ENCODE peak calls at places on chromosomes 11 and 22, in six cellular contexts. One of them, this sample, is unnamed.
A peak's percentile ranks its signal among the peaks of the same experiment; 100 is the strongest.

GRCh38 chr22:36252754-36253522 is at the start of gene APOL1:
- DNase-seq in PC-3: no peak
- DNase-seq in GM23248: peak; percentile 77
- DNase-seq in MM.1S: peak; percentile 89
- DNase-seq in PC-9: peak; percentile 55
- DNase-seq in neural progenitor cell: no peak
- DNase-seq in this sample: no peak

GRCh38 chr11:85307381-85307780 is 319.8 kb downstream of the DLG2 start:
- DNase-seq in PC-3: peak; percentile 59
- DNase-seq in GM23248: peak; percentile 46
- DNase-seq in MM.1S: no peak
- DNase-seq in PC-9: no peak
- DNase-seq in neural progenitor cell: no peak
- DNase-seq in this sample: no peak

GRCh38 chr22:45120931-45121330 is 42.8 kb upstream of the NUP50 start:
- DNase-seq in PC-3: peak; percentile 74
- DNase-seq in GM23248: no peak
- DNase-seq in MM.1S: no peak
- DNase-seq in PC-9: no peak
- DNase-seq in neural progenitor cell: no peak
- DNase-seq in this sample: no peak

GRCh38 chr22:47631571-47632102 is 869.2 kb downstream of the TBC1D22A start:
- DNase-seq in PC-3: peak; percentile 91
- DNase-seq in GM23248: no peak
- DNase-seq in MM.1S: no peak
- DNase-seq in PC-9: peak; percentile 90
- DNase-seq in neural progenitor cell: no peak
- DNase-seq in this sample: no peak

GRCh38 chr11:35811783-35812182 is 132.1 kb upstream of the LDLRAD3 start:
- DNase-seq in PC-3: no peak
- DNase-seq in GM23248: no peak
- DNase-seq in MM.1S: no peak
- DNase-seq in PC-9: no peak
- DNase-seq in neural progenitor cell: no peak
- DNase-seq in this sample: no peak

GRCh38 chr22:49735411-49736311 is 92.0 kb downstream of the BRD1 start:
- DNase-seq in PC-3: peak; percentile 30
- DNase-seq in GM23248: peak; percentile 28
- DNase-seq in MM.1S: peak; percentile 46
- DNase-seq in PC-9: no peak
- DNase-seq in neural progenitor cell: peak; percentile 88
- DNase-seq in this sample: no peak

GRCh38 chr22:39699631-39700348 is 129.2 kb downstream of the CACNA1I start:
- DNase-seq in PC-3: no peak
- DNase-seq in GM23248: no peak
- DNase-seq in MM.1S: no peak
- DNase-seq in PC-9: no peak
- DNase-seq in neural progenitor cell: peak; percentile 82
- DNase-seq in this sample: no peak

GRCh38 chr11:83073248-83073647 is 1.6 kb upstream of the RAB30 start:
- DNase-seq in PC-3: no peak
- DNase-seq in GM23248: no peak
- DNase-seq in MM.1S: no peak
- DNase-seq in PC-9: no peak
- DNase-seq in neural progenitor cell: no peak
- DNase-seq in this sample: no peak

GRCh38 chr11:118792642-118793124 is 1.7 kb upstream of the DDX6 start:
- DNase-seq in PC-3: peak; percentile 79
- DNase-seq in GM23248: peak; percentile 86
- DNase-seq in MM.1S: peak; percentile 80
- DNase-seq in PC-9: peak; percentile 33
- DNase-seq in neural progenitor cell: peak; percentile 91
- DNase-seq in this sample: peak; percentile 97

GRCh38 chr22:40922484-40923303 is 28.5 kb upstream of the RBX1 start:
- DNase-seq in PC-3: peak; percentile 76
- DNase-seq in GM23248: peak; percentile 74
- DNase-seq in MM.1S: peak; percentile 59
- DNase-seq in PC-9: no peak
- DNase-seq in neural progenitor cell: peak; percentile 55
- DNase-seq in this sample: peak; percentile 72

GRCh38 chr11:15903246-15903645 is 453.1 kb downstream of the SOX6 start:
- DNase-seq in PC-3: no peak
- DNase-seq in GM23248: no peak
- DNase-seq in MM.1S: no peak
- DNase-seq in PC-9: peak; percentile 49
- DNase-seq in neural progenitor cell: no peak
- DNase-seq in this sample: no peak

GRCh38 chr11:117468888-117469287 is 141.2 kb downstream of the CEP164 start:
- DNase-seq in PC-3: no peak
- DNase-seq in GM23248: no peak
- DNase-seq in MM.1S: no peak
- DNase-seq in PC-9: no peak
- DNase-seq in neural progenitor cell: no peak
- DNase-seq in this sample: peak; percentile 44

GRCh38 chr11:22433066-22433450 is 94.9 kb downstream of the SLC17A6 start:
- DNase-seq in PC-3: no peak
- DNase-seq in GM23248: peak; percentile 47
- DNase-seq in MM.1S: no peak
- DNase-seq in PC-9: no peak
- DNase-seq in neural progenitor cell: no peak
- DNase-seq in this sample: peak; percentile 8

GRCh38 chr11:45926536-45927331 is 4.3 kb downstream of the LARGE2 start:
- DNase-seq in PC-3: no peak
- DNase-seq in GM23248: no peak
- DNase-seq in MM.1S: no peak
- DNase-seq in PC-9: no peak
- DNase-seq in neural progenitor cell: no peak
- DNase-seq in this sample: no peak

GRCh38 chr22:50171965-50172421 is 1.5 kb downstream of the PANX2 start:
- DNase-seq in PC-3: no peak
- DNase-seq in GM23248: no peak
- DNase-seq in MM.1S: no peak
- DNase-seq in PC-9: no peak
- DNase-seq in neural progenitor cell: no peak
- DNase-seq in this sample: no peak

GRCh38 chr11:70267405-70267950 is 3.0 kb upstream of the PPFIA1 start:
- DNase-seq in PC-3: no peak
- DNase-seq in GM23248: peak; percentile 41
- DNase-seq in MM.1S: no peak
- DNase-seq in PC-9: no peak
- DNase-seq in neural progenitor cell: no peak
- DNase-seq in this sample: no peak

GRCh38 chr22:30266445-30267381 is at the start of gene OSM:
- DNase-seq in PC-3: no peak
- DNase-seq in GM23248: no peak
- DNase-seq in MM.1S: no peak
- DNase-seq in PC-9: no peak
- DNase-seq in neural progenitor cell: no peak
- DNase-seq in this sample: no peak

GRCh38 chr22:29482253-29482652 is 2.2 kb downstream of the NEFH start:
- DNase-seq in PC-3: no peak
- DNase-seq in GM23248: no peak
- DNase-seq in MM.1S: no peak
- DNase-seq in PC-9: no peak
- DNase-seq in neural progenitor cell: no peak
- DNase-seq in this sample: no peak

GRCh38 chr11:108432783-108433182 is 34.5 kb downstream of the C11orf65 start:
- DNase-seq in PC-3: peak; percentile 38
- DNase-seq in GM23248: peak; percentile 3
- DNase-seq in MM.1S: no peak
- DNase-seq in PC-9: no peak
- DNase-seq in neural progenitor cell: no peak
- DNase-seq in this sample: no peak

GRCh38 chr11:114076974-114077373 is 17.5 kb downstream of the ZBTB16 start:
- DNase-seq in PC-3: no peak
- DNase-seq in GM23248: no peak
- DNase-seq in MM.1S: no peak
- DNase-seq in PC-9: no peak
- DNase-seq in neural progenitor cell: peak; percentile 25
- DNase-seq in this sample: no peak

GRCh38 chr22:21041937-21042336 is 3.8 kb upstream of the LRRC74B start:
- DNase-seq in PC-3: peak; percentile 8
- DNase-seq in GM23248: peak; percentile 80
- DNase-seq in MM.1S: no peak
- DNase-seq in PC-9: no peak
- DNase-seq in neural progenitor cell: no peak
- DNase-seq in this sample: no peak

GRCh38 chr11:5928269-5928668 is 13.8 kb upstream of the OR56A3 start:
- DNase-seq in PC-3: no peak
- DNase-seq in GM23248: no peak
- DNase-seq in MM.1S: no peak
- DNase-seq in PC-9: no peak
- DNase-seq in neural progenitor cell: no peak
- DNase-seq in this sample: peak; percentile 34

GRCh38 chr11:62974848-62975522 is 9.8 kb downstream of the SLC22A6 start:
- DNase-seq in PC-3: peak; percentile 55
- DNase-seq in GM23248: peak; percentile 32
- DNase-seq in MM.1S: no peak
- DNase-seq in PC-9: peak; percentile 31
- DNase-seq in neural progenitor cell: peak; percentile 67
- DNase-seq in this sample: peak; percentile 81

GRCh38 chr22:24727218-24727851 is 47.2 kb downstream of the PIWIL3 start:
- DNase-seq in PC-3: peak; percentile 87
- DNase-seq in GM23248: peak; percentile 53
- DNase-seq in MM.1S: no peak
- DNase-seq in PC-9: peak; percentile 36
- DNase-seq in neural progenitor cell: no peak
- DNase-seq in this sample: no peak

GRCh38 chr22:35023692-35024363 is 42.1 kb upstream of the ISX start:
- DNase-seq in PC-3: peak; percentile 44
- DNase-seq in GM23248: peak; percentile 51
- DNase-seq in MM.1S: peak; percentile 65
- DNase-seq in PC-9: peak; percentile 56
- DNase-seq in neural progenitor cell: peak; percentile 86
- DNase-seq in this sample: peak; percentile 92

GRCh38 chr11:35141538-35141937 is 2.6 kb downstream of the CD44 start:
- DNase-seq in PC-3: peak; percentile 73
- DNase-seq in GM23248: peak; percentile 66
- DNase-seq in MM.1S: no peak
- DNase-seq in PC-9: peak; percentile 32
- DNase-seq in neural progenitor cell: no peak
- DNase-seq in this sample: no peak

GRCh38 chr11:89660234-89660633 is 49.9 kb upstream of the TRIM77 start:
- DNase-seq in PC-3: no peak
- DNase-seq in GM23248: no peak
- DNase-seq in MM.1S: no peak
- DNase-seq in PC-9: no peak
- DNase-seq in neural progenitor cell: no peak
- DNase-seq in this sample: peak; percentile 69

GRCh38 chr22:23832226-23833016 is 6.4 kb downstream of the DERL3 start:
- DNase-seq in PC-3: no peak
- DNase-seq in GM23248: no peak
- DNase-seq in MM.1S: no peak
- DNase-seq in PC-9: no peak
- DNase-seq in neural progenitor cell: no peak
- DNase-seq in this sample: no peak

GRCh38 chr11:19603771-19604170 is 108.9 kb upstream of the NAV2 start:
- DNase-seq in PC-3: no peak
- DNase-seq in GM23248: no peak
- DNase-seq in MM.1S: no peak
- DNase-seq in PC-9: no peak
- DNase-seq in neural progenitor cell: no peak
- DNase-seq in this sample: no peak

GRCh38 chr11:122981388-122982264 is at the start of gene BSX:
- DNase-seq in PC-3: peak; percentile 55
- DNase-seq in GM23248: peak; percentile 58
- DNase-seq in MM.1S: peak; percentile 56
- DNase-seq in PC-9: peak; percentile 49
- DNase-seq in neural progenitor cell: peak; percentile 95
- DNase-seq in this sample: peak; percentile 95
- H3K27me3 ChIP-seq in PC-3: peaks cover 97% of the 10 kb centered on the region
- H3K27me3 ChIP-seq in GM23248: peaks cover 77% of the 10 kb centered on the region
- H3K27me3 ChIP-seq in MM.1S: peaks cover 62% of the 10 kb centered on the region
- H3K27me3 ChIP-seq in PC-9: peaks cover 94% of the 10 kb centered on the region
- H3K27me3 ChIP-seq in neural progenitor cell: peaks cover 100% of the 10 kb centered on the region
- H3K27me3 ChIP-seq in this sample: peaks cover 100% of the 10 kb centered on the region

DNA sequence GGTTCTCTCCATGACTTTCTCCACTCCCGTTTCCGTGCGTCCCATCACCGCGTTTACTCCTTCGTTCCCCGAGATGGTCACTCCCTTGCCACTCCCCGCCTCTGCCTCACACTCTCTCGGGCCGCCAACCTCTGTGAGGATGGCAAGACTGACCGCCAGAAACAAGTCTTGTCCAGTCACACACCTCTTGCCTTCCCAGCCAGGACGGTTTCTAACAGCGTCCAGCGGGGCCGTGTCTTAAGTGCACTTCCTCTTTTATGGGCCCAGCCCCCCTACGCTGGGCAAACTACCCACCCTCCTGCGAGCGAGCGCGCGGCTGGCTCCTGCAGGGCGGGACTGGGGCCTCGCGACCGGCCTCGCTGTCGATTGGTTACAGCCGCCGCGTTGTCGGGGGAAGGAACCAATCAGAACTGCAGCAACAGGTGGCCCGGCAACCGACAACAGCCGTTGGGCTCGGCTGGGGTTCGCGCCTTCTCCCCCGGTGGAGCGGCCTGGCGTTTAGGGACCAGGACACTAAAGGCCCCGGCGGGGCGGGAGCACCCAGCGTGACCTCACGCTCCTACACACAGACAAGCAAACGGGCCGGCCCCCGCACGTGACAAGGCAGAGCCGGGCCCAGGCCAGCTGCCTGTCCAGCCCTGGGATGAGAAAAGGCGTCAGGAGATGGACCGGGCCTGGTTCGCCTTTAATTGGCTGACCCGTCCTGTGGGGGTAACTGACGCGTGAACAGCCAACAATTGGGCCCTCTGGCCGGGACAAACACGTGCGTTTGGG is 534 bp upstream of the UCP2 start:
- DNase-seq in PC-3: peak; percentile 92
- DNase-seq in GM23248: peak; percentile 91
- DNase-seq in MM.1S: peak; percentile 95
- DNase-seq in PC-9: peak; percentile 96
- DNase-seq in neural progenitor cell: peak; percentile 93
- DNase-seq in this sample: peak; percentile 96
- H3F3A ChIP-seq in PC-3: no peaks in the 10 kb centered on the region
- H3F3A ChIP-seq in GM23248: peaks cover 9% of the 10 kb centered on the region
- H3F3A ChIP-seq in MM.1S: peaks cover 35% of the 10 kb centered on the region
- H3F3A ChIP-seq in PC-9: peaks cover 14% of the 10 kb centered on the region
- H3F3A ChIP-seq in neural progenitor cell: peaks cover 39% of the 10 kb centered on the region
- H3F3A ChIP-seq in this sample: peaks cover 5% of the 10 kb centered on the region

DNA sequence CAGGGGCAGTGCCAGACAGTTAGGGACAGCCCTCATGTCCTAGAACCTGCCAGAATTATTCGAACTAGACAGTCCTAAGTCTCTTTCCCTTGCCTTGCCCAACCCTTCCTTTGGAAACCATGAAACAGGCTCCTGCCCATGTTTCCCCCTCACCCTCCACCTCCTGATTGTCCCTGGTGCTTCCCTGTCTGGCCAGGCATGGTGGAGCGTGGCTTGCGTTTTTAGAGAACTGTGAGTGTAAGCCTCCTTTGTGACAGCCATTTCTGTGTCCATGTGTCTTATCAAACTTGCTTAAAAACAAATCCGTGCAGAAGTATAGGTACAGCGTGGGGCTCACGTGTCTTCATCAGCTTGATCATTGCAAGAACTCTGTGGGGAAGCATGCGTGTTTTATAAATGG is 54.9 kb downstream of the MPPED1 start:
- DNase-seq in PC-3: no peak
- DNase-seq in GM23248: no peak
- DNase-seq in MM.1S: no peak
- DNase-seq in PC-9: no peak
- DNase-seq in neural progenitor cell: no peak
- DNase-seq in this sample: no peak
- TF ChIP-seq EZH2 in PC-3: no peak
- TF ChIP-seq EZH2 in GM23248: no peak
- TF ChIP-seq EZH2 in MM.1S: no peak
- TF ChIP-seq EZH2 in PC-9: no peak
- TF ChIP-seq EZH2 in neural progenitor cell: no peak
- TF ChIP-seq EZH2 in this sample: no peak

GRCh38 chr11:17713851-17714250 is 5.5 kb upstream of the MYOD1 start:
- DNase-seq in PC-3: no peak
- DNase-seq in GM23248: no peak
- DNase-seq in MM.1S: no peak
- DNase-seq in PC-9: no peak
- DNase-seq in neural progenitor cell: no peak
- DNase-seq in this sample: no peak
- H3K27me3 ChIP-seq in PC-3: peaks cover 28% of the 10 kb centered on the region
- H3K27me3 ChIP-seq in GM23248: peaks cover 39% of the 10 kb centered on the region
- H3K27me3 ChIP-seq in MM.1S: no peaks in the 10 kb centered on the region
- H3K27me3 ChIP-seq in PC-9: peaks cover 87% of the 10 kb centered on the region
- H3K27me3 ChIP-seq in neural progenitor cell: peaks cover 93% of the 10 kb centered on the region
- H3K27me3 ChIP-seq in this sample: peaks cover 71% of the 10 kb centered on the region